ENCODE peak calls at places on chromosomes 13 and 19, in five cellular contexts. V is foreskin fibroblast; Z is stimulated activated CD4-positive, alpha-beta T cell treated with anti-CD3 and anti-CD28 coated beads, Interleukin-2, amount 100 ng/mL, for 48 hours; U is RWPE1; S is activated gamma-delta T cell treated with Interleukin-2 at 50 U/mL for 16 hours. R is an unnamed sample.

GRCh38 chr19:55540619-55541018 is 3.7 kb upstream of the SBK2 start:
- DNase-seq in V (no peak), Z (no peak), U (no peak), S (no peak), R (no peak)

GRCh38 chr19:35166100-35167063 is 11.8 kb downstream of the FXYD5 start:
- DNase-seq in V (no peak), Z (no peak), U (no peak), S (no peak), R (no peak)

GRCh38 chr19:15280915-15281683 is 48.9 kb upstream of the EPHX3 start:
- DNase-seq in V (peak), Z (no peak), U (peak), S (no peak), R (peak)

GRCh38 chr19:45455707-45456499 is 11.9 kb upstream of the FOSB start:
- DNase-seq in V (peak), Z (peak), U (peak), S (peak), R (peak)

GRCh38 chr19:40565355-40565754 is 11.3 kb upstream of the SHKBP1 start:
- DNase-seq in V (no peak), Z (no peak), U (no peak), S (no peak), R (no peak)

GRCh38 chr13:39159393-39159792 is 121.1 kb downstream of the NHLRC3 start:
- DNase-seq in V (no peak), Z (no peak), U (no peak), S (no peak), R (no peak)

GRCh38 chr19:11657307-11657706 is 60.0 kb downstream of the ZNF627 start:
- DNase-seq in V (no peak), Z (no peak), U (no peak), S (no peak), R (peak)

GRCh38 chr19:19062454-19063182 is 1.2 kb upstream of the SLC25A42 start:
- DNase-seq in V (peak), Z (no peak), U (peak), S (no peak), R (peak)

GRCh38 chr19:33098023-33098652 is 17.2 kb downstream of the GPATCH1 start:
- DNase-seq in V (peak), Z (no peak), U (no peak), S (no peak), R (peak)

GRCh38 chr19:15155296-15155695 is 45.5 kb downstream of the NOTCH3 start:
- DNase-seq in V (no peak), Z (no peak), U (no peak), S (no peak), R (no peak)

GRCh38 chr19:4712771-4713170 is 10.9 kb downstream of the DPP9 start:
- DNase-seq in V (no peak), Z (no peak), U (no peak), S (no peak), R (no peak)

GRCh38 chr13:39777527-39778061 is 122.1 kb downstream of the COG6 start:
- DNase-seq in V (peak), Z (peak), U (peak), S (no peak), R (peak)

GRCh38 chr19:38277969-38278680 is 13.8 kb downstream of the SPINT2 start:
- DNase-seq in V (peak), Z (no peak), U (no peak), S (no peak), R (no peak)

GRCh38 chr13:111123221-111123620 is 8.1 kb downstream of the ARHGEF7 start:
- DNase-seq in V (no peak), Z (no peak), U (no peak), S (no peak), R (no peak)

GRCh38 chr13:43981091-43981490 is 101.4 kb downstream of the LACC1 start:
- DNase-seq in V (no peak), Z (no peak), U (no peak), S (no peak), R (no peak)

GRCh38 chr19:8567522-8568172 is 9.6 kb downstream of the MYO1F start:
- DNase-seq in V (no peak), Z (no peak), U (no peak), S (no peak), R (no peak)

GRCh38 chr19:19049406-19049805 is 14.4 kb upstream of the SLC25A42 start:
- DNase-seq in V (peak), Z (no peak), U (no peak), S (no peak), R (no peak)

GRCh38 chr13:80955487-80955886 is 614.6 kb upstream of the SPRY2 start:
- DNase-seq in V (peak), Z (no peak), U (no peak), S (no peak), R (no peak)

GRCh38 chr19:43420954-43421353 is 6.3 kb downstream of the TEX101 start:
- DNase-seq in V (no peak), Z (no peak), U (no peak), S (no peak), R (no peak)

GRCh38 chr13:104372128-104372527 is 1305.9 kb upstream of the SLC10A2 start:
- DNase-seq in V (no peak), Z (no peak), U (no peak), S (no peak), R (no peak)

GRCh38 chr19:13101590-13102415 is 855 bp downstream of the LYL1 start:
- DNase-seq in V (no peak), Z (no peak), U (no peak), S (no peak), R (no peak)

GRCh38 chr19:33248954-33249613 is 23.4 kb upstream of the SLC7A10 start:
- DNase-seq in V (no peak), Z (no peak), U (peak), S (no peak), R (peak)

GRCh38 chr13:71303144-71303543 is 563.9 kb downstream of the DACH1 start:
- DNase-seq in V (no peak), Z (no peak), U (no peak), S (no peak), R (no peak)

GRCh38 chr13:113806104-113806471 is 47.1 kb downstream of the TMEM255B start:
- DNase-seq in V (no peak), Z (no peak), U (no peak), S (no peak), R (no peak)

GRCh38 chr13:110767476-110767875 is 54.0 kb downstream of the ING1 start:
- DNase-seq in V (no peak), Z (no peak), U (no peak), S (no peak), R (no peak)

GRCh38 chr19:55178781-55179569 is 1.1 kb downstream of the SYT5 start:
- DNase-seq in V (peak), Z (peak), U (peak), S (peak), R (no peak)

GRCh38 chr13:100872761-100873160 is 198.2 kb upstream of the TMTC4 start:
- DNase-seq in V (peak), Z (no peak), U (no peak), S (no peak), R (no peak)

GRCh38 chr19:1848399-1849131 is at the start of gene REXO1:
- DNase-seq in V (peak), Z (peak), U (peak), S (peak), R (peak)

GRCh38 chr19:50803633-50804419 is 13.6 kb downstream of the ACP4 start:
- DNase-seq in V (peak), Z (no peak), U (no peak), S (peak), R (no peak)

GRCh38 chr13:65926750-65927171 is 1303.4 kb downstream of the PCDH9 start:
- DNase-seq in V (peak), Z (no peak), U (no peak), S (no peak), R (no peak)

GRCh38 chr13:73715114-73715909 is 418.9 kb downstream of the KLF12 start:
- DNase-seq in V (no peak), Z (peak), U (no peak), S (peak), R (no peak)

GRCh38 chr13:53473397-53473796 is 444.8 kb downstream of the OLFM4 start:
- DNase-seq in V (no peak), Z (no peak), U (no peak), S (no peak), R (no peak)

GRCh38 chr13:34700155-34700554 is 241.9 kb upstream of the NBEA start:
- DNase-seq in V (no peak), Z (no peak), U (no peak), S (no peak), R (no peak)

GRCh38 chr19:6753178-6754031 is 13.8 kb downstream of the SH2D3A start:
- DNase-seq in V (peak), Z (peak), U (peak), S (peak), R (peak)

GRCh38 chr13:49419292-49419691 is 24.6 kb downstream of the CAB39L start:
- DNase-seq in V (peak), Z (no peak), U (no peak), S (no peak), R (no peak)